ENCODE peak calls at places on chromosomes 6 and 20, in ten cellular contexts. K is neural progenitor cell, J is astrocyte, Y is psoas muscle, B is thoracic aorta, H is mammary epithelial cell, S is right lobe of liver, W is mucosa of descending colon, V is lung, A is SK-N-SH. G is an unnamed sample.

GRCh38 chr6:3229566-3230274 is 2.3 kb upstream of the TUBB2B start:
- DNase-seq in K (peak; percentile 75), H (no peak), W (peak; percentile 56), A (peak; percentile 50), J (no peak), Y (no peak), S (no peak), V (no peak), B (no peak), G (no peak)

GRCh38 chr20:44306927-44307326 is 4.1 kb downstream of the FITM2 start:
- DNase-seq in A (no peak), B (no peak), S (no peak), J (no peak), V (no peak), Y (no peak), K (no peak), W (no peak), H (no peak), G (no peak)

GRCh38 chr6:134347141-134347540 is 29.2 kb upstream of the SGK1 start:
- DNase-seq in W (no peak), B (no peak), K (no peak), Y (no peak), A (no peak), J (no peak), H (no peak), V (no peak), S (no peak), G (no peak)

GRCh38 chr20:3209946-3210317 is 634 bp downstream of the ITPA start:
- DNase-seq in K (no peak), J (peak; percentile 6), V (no peak), W (no peak), S (no peak), Y (no peak), B (no peak), A (no peak), H (peak; percentile 7), G (no peak)

GRCh38 chr20:38156888-38157634 is 8.0 kb downstream of the TGM2 start:
- DNase-seq in W (no peak), J (no peak), H (peak; percentile 32), S (no peak), B (peak; percentile 62), Y (peak; percentile 55), V (no peak), K (no peak), A (no peak), G (no peak)

GRCh38 chr6:48078092-48078491 is 32.9 kb downstream of the PTCHD4 start:
- DNase-seq in W (no peak), J (no peak), B (no peak), H (peak; percentile 57), S (no peak), A (no peak), Y (no peak), V (no peak), K (no peak), G (no peak)

GRCh38 chr20:56625837-56626236 is 3.3 kb upstream of the TFAP2C start:
- DNase-seq in J (no peak), A (no peak), K (peak; percentile 46), V (no peak), B (no peak), H (no peak), S (no peak), Y (no peak), W (no peak), G (no peak)

GRCh38 chr20:32911355-32911754 is 52.6 kb downstream of the EFCAB8 start:
- DNase-seq in K (no peak), Y (no peak), A (no peak), S (no peak), W (no peak), H (no peak), J (no peak), B (no peak), V (no peak), G (no peak)

GRCh38 chr6:71402101-71402500 is 113.5 kb downstream of the OGFRL1 start:
- DNase-seq in H (no peak), S (no peak), Y (no peak), K (no peak), V (no peak), W (no peak), B (no peak), A (no peak), J (no peak), G (no peak)

GRCh38 chr6:35511980-35512379 is 716 bp downstream of the TULP1 start:
- DNase-seq in B (no peak), S (no peak), J (no peak), H (no peak), Y (no peak), W (no peak), K (no peak), V (no peak), A (no peak), G (no peak)

GRCh38 chr6:37602360-37602759 is 95.3 kb downstream of the MDGA1 start:
- DNase-seq in A (no peak), W (no peak), V (no peak), H (no peak), J (peak; percentile 44), Y (no peak), B (no peak), S (no peak), K (no peak), G (no peak)

GRCh38 chr20:60589624-60590023 is 631.4 kb downstream of the CDH26 start:
- DNase-seq in V (no peak), K (peak; percentile 75), Y (no peak), S (no peak), A (no peak), W (no peak), H (peak; percentile 29), J (no peak), B (no peak), G (no peak)

DNA sequence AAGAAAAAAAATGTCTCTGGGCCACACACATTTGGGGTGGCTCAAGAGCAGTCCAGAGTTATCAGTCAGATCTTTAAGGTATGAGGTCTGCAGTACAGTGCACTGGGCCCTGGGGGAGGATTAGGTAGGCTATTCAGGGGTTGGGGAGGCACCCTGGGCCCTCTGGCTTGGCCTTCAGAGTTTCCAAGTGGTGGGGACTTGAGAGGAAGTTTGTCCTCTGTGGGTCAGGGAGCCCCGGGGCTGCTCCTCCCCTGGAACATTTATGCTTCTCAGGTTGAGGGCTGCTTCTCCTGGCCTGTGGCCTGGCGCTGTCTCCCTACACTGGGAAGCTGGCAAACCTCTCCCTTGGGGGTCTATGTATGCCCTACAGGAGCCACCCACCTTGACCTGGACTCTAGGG is 46.0 kb downstream of the PTK7 start:
- DNase-seq in Y (no peak), B (no peak), S (no peak), J (no peak), W (no peak), H (no peak), A (no peak), V (no peak), K (no peak), G (no peak)
- H3K4me1 ChIP-seq in Y (no peaks in the 10 kb centered on the region), B (peaks cover 7% of the 10 kb centered on the region), S (no peaks in the 10 kb centered on the region), J (peaks cover 77% of the 10 kb centered on the region), W (no peaks in the 10 kb centered on the region), H (peaks cover 56% of the 10 kb centered on the region), A (peaks cover 72% of the 10 kb centered on the region), V (peaks cover 16% of the 10 kb centered on the region), K (peaks cover 33% of the 10 kb centered on the region), G (peaks cover 53% of the 10 kb centered on the region)

GRCh38 chr20:4811661-4812181 is 90.0 kb downstream of the PRND start:
- DNase-seq in Y (peak; percentile 64), A (no peak), B (no peak), J (no peak), V (peak; percentile 68), H (no peak), W (peak; percentile 88), S (peak; percentile 63), K (no peak), G (no peak)

GRCh38 chr20:4810446-4811019 is 88.8 kb downstream of the PRND start:
- DNase-seq in S (no peak), B (no peak), K (no peak), H (no peak), V (no peak), J (no peak), Y (no peak), A (no peak), W (no peak), G (no peak)

GRCh38 chr20:4809707-4810106 is 88.0 kb downstream of the PRND start:
- DNase-seq in W (no peak), Y (no peak), K (no peak), H (no peak), J (no peak), A (no peak), V (no peak), S (no peak), B (no peak), G (no peak)

GRCh38 chr20:4811257-4811656 is 89.5 kb downstream of the PRND start:
- DNase-seq in B (no peak), K (no peak), W (no peak), J (no peak), S (no peak), A (no peak), H (no peak), Y (no peak), V (no peak), G (no peak)

DNA sequence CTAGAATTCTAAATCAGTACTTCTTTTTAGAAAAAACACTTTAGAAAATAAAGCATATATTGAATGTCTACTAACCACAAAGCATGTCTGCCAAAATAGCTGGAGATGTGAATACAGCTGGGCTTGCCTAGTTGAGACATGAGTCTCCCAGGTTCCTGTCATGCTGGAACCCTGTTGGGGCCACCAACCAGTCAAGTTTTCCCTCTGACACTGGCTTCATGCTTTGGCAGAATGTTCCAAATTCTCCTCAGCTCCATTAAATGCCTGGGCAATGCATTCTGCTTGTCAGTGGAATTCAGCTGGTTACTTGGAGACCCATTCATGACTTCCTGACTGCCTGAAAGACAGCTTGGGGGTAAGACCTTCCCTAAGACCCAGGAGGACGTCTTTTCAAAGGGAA is 87.2 kb downstream of the PRND start:
- DNase-seq in H (no peak), J (peak; percentile 30), B (no peak), K (no peak), Y (no peak), W (no peak), V (no peak), S (no peak), A (no peak), G (no peak)
- H3K4me1 ChIP-seq in H (no peaks in the 10 kb centered on the region), J (no peaks in the 10 kb centered on the region), B (peaks cover 15% of the 10 kb centered on the region), K (peaks cover 7% of the 10 kb centered on the region), Y (no peaks in the 10 kb centered on the region), W (no peaks in the 10 kb centered on the region), V (peaks cover 39% of the 10 kb centered on the region), S (no peaks in the 10 kb centered on the region), A (no peaks in the 10 kb centered on the region), G (no peaks in the 10 kb centered on the region)

DNA sequence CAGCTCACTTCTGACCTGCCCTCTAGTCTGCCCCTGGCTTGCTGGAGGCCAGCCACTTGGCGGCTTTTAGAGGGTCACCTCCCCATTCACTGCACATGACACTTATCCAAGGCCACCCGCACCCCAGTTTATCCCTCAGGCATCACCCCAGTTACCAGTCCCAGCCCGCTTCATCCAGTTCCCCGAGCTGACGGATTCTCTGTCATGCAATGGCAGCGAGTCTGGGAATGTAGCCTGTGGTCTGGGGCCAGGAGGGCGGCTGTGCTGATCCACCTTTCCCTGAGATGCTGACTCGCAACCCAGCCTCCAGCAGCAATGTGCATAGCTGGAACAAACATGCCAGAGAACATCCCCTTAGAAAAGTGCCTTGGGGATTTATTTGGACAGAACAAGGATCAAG is 25.8 kb downstream of the SYNDIG1 start:
- DNase-seq in J (no peak), B (no peak), S (no peak), K (no peak), V (no peak), H (peak; percentile 54), W (no peak), A (no peak), Y (no peak), G (no peak)
- H3K4me1 ChIP-seq in J (peaks cover 6% of the 10 kb centered on the region), B (no peaks in the 10 kb centered on the region), S (no peaks in the 10 kb centered on the region), K (peaks cover 24% of the 10 kb centered on the region), V (no peaks in the 10 kb centered on the region), H (no peaks in the 10 kb centered on the region), W (no peaks in the 10 kb centered on the region), A (no peaks in the 10 kb centered on the region), Y (no peaks in the 10 kb centered on the region), G (no peaks in the 10 kb centered on the region)

GRCh38 chr6:42210551-42210950 is 7.1 kb downstream of the MRPS10 start:
- DNase-seq in Y (no peak), W (no peak), A (no peak), S (no peak), H (no peak), V (no peak), J (no peak), K (no peak), B (no peak), G (no peak)
- H3K4me1 ChIP-seq in Y (no peaks in the 10 kb centered on the region), W (peaks cover 3% of the 10 kb centered on the region), A (peaks cover 6% of the 10 kb centered on the region), S (peaks cover 15% of the 10 kb centered on the region), H (peaks cover 1% of the 10 kb centered on the region), V (no peaks in the 10 kb centered on the region), J (peaks cover 3% of the 10 kb centered on the region), K (no peaks in the 10 kb centered on the region), B (no peaks in the 10 kb centered on the region), G (peaks cover 46% of the 10 kb centered on the region)

G was measured in Panc1.